ENCODE peak calls at places on chromosomes 4 and X, in four cellular contexts. One of them, this sample, is unnamed.

GRCh38 chrX:101229155-101229554 is 9.6 kb downstream of the DRP2 start:
- DNase-seq in K562: no peak
- DNase-seq in HepG2: no peak
- DNase-seq in WTC11: no peak
- DNase-seq in this sample: no peak

GRCh38 chr4:84631573-84631972 is 48.6 kb downstream of the CDS1 start:
- DNase-seq in WTC11: no peak
- DNase-seq in HepG2: no peak
- DNase-seq in K562: no peak
- DNase-seq in this sample: no peak

GRCh38 chr4:13642576-13642975 is 15.1 kb upstream of the BOD1L1 start:
- DNase-seq in HepG2: no peak
- DNase-seq in K562: no peak
- DNase-seq in WTC11: no peak
- DNase-seq in this sample: no peak

GRCh38 chr4:5962416-5962815 is 55.8 kb downstream of the C4orf50 start:
- DNase-seq in WTC11: no peak
- DNase-seq in K562: no peak
- DNase-seq in HepG2: no peak
- DNase-seq in this sample: no peak

GRCh38 chrX:18964026-18964425 is 19.9 kb downstream of the PHKA2 start:
- DNase-seq in HepG2: no peak
- DNase-seq in K562: no peak
- DNase-seq in WTC11: no peak
- DNase-seq in this sample: no peak

GRCh38 chr4:72954811-72955210 is 114.7 kb downstream of the COX18 start:
- DNase-seq in K562: no peak
- DNase-seq in HepG2: no peak
- DNase-seq in WTC11: no peak
- DNase-seq in this sample: no peak

GRCh38 chr4:39933689-39934590 is 43.8 kb downstream of the PDS5A start:
- DNase-seq in K562: no peak
- DNase-seq in WTC11: no peak
- DNase-seq in HepG2: no peak
- DNase-seq in this sample: no peak

GRCh38 chrX:18558799-18559198 is 113.1 kb downstream of the RS1 start:
- DNase-seq in K562: no peak
- DNase-seq in HepG2: no peak
- DNase-seq in WTC11: no peak
- DNase-seq in this sample: no peak

GRCh38 chr4:40301592-40301991 is 33.5 kb upstream of the CHRNA9 start:
- DNase-seq in WTC11: no peak
- DNase-seq in HepG2: no peak
- DNase-seq in K562: no peak
- DNase-seq in this sample: no peak

GRCh38 chrX:19361701-19362100 is 18.0 kb downstream of the PDHA1 start:
- DNase-seq in HepG2: no peak
- DNase-seq in K562: no peak
- DNase-seq in WTC11: no peak
- DNase-seq in this sample: no peak

GRCh38 chr4:164683040-164683439 is 70.9 kb upstream of the SMIM31 start:
- DNase-seq in HepG2: no peak
- DNase-seq in WTC11: no peak
- DNase-seq in K562: no peak
- DNase-seq in this sample: no peak

GRCh38 chr4:4524364-4524763 is 17.5 kb downstream of the STX18 start:
- DNase-seq in WTC11: peak; percentile 28
- DNase-seq in HepG2: no peak
- DNase-seq in K562: no peak
- DNase-seq in this sample: no peak

GRCh38 chrX:65451663-65452062 is 82.9 kb downstream of the LAS1L start:
- DNase-seq in WTC11: no peak
- DNase-seq in HepG2: peak; percentile 15
- DNase-seq in K562: peak; percentile 9
- DNase-seq in this sample: peak; percentile 10

GRCh38 chr4:101621120-101621519 is 169.4 kb upstream of the BANK1 start:
- DNase-seq in K562: no peak
- DNase-seq in WTC11: no peak
- DNase-seq in HepG2: no peak
- DNase-seq in this sample: no peak

GRCh38 chr4:4338632-4339031 is 48.3 kb upstream of the NSG1 start:
- DNase-seq in K562: no peak
- DNase-seq in WTC11: no peak
- DNase-seq in HepG2: no peak
- DNase-seq in this sample: no peak

GRCh38 chrX:65871671-65872311 is 168.1 kb downstream of the VSIG4 start:
- DNase-seq in K562: peak; percentile 24
- DNase-seq in HepG2: peak; percentile 41
- DNase-seq in WTC11: peak; percentile 44
- DNase-seq in this sample: no peak

DNA sequence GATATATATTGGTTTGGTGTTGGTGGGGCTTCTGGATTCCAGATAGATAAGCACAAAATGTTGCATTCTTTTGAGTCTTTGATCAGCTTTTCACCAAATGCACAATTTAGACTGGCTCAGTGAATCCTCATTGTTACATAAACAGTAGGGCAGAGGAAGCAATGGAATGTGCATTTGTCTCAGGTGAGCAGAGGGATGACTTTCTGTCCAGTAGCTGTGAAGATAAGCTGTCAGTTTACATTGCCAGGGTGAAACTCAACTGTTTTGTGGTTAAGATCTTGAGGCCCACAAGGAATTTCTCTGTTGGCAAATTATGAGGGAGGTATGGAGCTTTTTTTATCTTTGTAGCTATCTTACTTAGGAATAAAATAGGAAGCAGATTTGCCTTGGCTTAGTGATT is 168.0 kb downstream of the GALNTL6 start:
- DNase-seq in K562: no peak
- DNase-seq in WTC11: no peak
- DNase-seq in HepG2: no peak
- DNase-seq in this sample: no peak
- TF ChIP-seq ELF4 in K562: no peak
- TF ChIP-seq ELF4 in WTC11: no peak
- TF ChIP-seq ELF4 in HepG2: no peak
- TF ChIP-seq ELF4 in this sample: no peak

DNA sequence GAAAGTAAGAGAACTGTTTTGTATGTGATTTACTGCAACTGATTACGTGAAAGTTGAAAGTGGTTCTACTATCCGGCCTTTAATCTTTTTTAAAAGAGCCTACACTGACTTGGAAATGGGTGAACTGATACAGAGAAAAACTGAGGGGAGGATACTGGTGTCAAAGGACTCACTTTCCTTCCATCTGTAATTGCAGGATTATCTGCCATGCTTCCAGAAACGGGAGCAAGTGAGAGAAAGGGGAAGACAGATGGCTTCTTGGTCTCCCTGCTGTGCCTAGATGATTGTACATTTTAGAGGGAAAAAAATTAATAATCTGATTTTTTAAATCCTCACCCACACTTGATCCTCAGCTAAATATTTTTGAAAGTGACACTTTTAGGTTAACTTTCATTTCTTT is 88.3 kb upstream of the GRID2 start:
- DNase-seq in WTC11: no peak
- DNase-seq in HepG2: no peak
- DNase-seq in K562: no peak
- DNase-seq in this sample: no peak
- TF ChIP-seq ELF4 in WTC11: no peak
- TF ChIP-seq ELF4 in HepG2: no peak
- TF ChIP-seq ELF4 in K562: no peak
- TF ChIP-seq ELF4 in this sample: no peak

GRCh38 chr4:42151568-42152506 is 618 bp downstream of the BEND4 start:
- DNase-seq in WTC11: peak; percentile 87
- DNase-seq in K562: no peak
- DNase-seq in HepG2: no peak
- DNase-seq in this sample: peak; percentile 80
- TF ChIP-seq ELF4 in WTC11: no peak
- TF ChIP-seq ELF4 in K562: no peak
- TF ChIP-seq ELF4 in HepG2: no peak
- TF ChIP-seq ELF4 in this sample: no peak

GRCh38 chr4:185931375-185931774 is 119.4 kb upstream of the SORBS2 start:
- DNase-seq in K562: no peak
- DNase-seq in WTC11: no peak
- DNase-seq in HepG2: no peak
- DNase-seq in this sample: no peak

GRCh38 chr4:185928761-185929455 is 116.9 kb upstream of the SORBS2 start:
- DNase-seq in WTC11: no peak
- DNase-seq in K562: no peak
- DNase-seq in HepG2: no peak
- DNase-seq in this sample: no peak

GRCh38 chr4:185933078-185933581 is 121.1 kb upstream of the SORBS2 start:
- DNase-seq in HepG2: no peak
- DNase-seq in WTC11: no peak
- DNase-seq in K562: no peak
- DNase-seq in this sample: no peak

GRCh38 chr4:185932491-185932890 is 120.5 kb upstream of the SORBS2 start:
- DNase-seq in K562: no peak
- DNase-seq in HepG2: no peak
- DNase-seq in WTC11: no peak
- DNase-seq in this sample: no peak

DNA sequence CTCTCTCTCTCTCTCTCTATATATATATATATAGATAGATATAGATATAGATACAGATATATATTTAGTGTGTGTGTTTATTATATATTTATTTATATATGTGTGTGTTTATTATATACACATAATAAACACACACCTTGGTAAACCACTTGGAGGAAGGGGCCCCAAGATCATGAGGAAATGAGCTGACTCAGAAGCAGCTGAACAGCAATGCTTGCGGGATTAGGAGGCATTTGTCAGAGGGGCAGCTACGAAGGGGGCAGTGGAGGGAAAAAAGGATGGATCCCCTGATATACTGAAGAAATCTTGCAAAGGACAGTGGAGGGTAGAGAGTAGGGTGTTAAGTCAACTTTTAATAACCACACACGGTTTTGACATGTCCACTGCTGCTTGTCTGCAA is 120.0 kb upstream of the SORBS2 start:
- DNase-seq in K562: no peak
- DNase-seq in HepG2: no peak
- DNase-seq in WTC11: no peak
- DNase-seq in this sample: no peak
- TF ChIP-seq ELF4 in K562: no peak
- TF ChIP-seq ELF4 in HepG2: no peak
- TF ChIP-seq ELF4 in WTC11: no peak
- TF ChIP-seq ELF4 in this sample: no peak

DNA sequence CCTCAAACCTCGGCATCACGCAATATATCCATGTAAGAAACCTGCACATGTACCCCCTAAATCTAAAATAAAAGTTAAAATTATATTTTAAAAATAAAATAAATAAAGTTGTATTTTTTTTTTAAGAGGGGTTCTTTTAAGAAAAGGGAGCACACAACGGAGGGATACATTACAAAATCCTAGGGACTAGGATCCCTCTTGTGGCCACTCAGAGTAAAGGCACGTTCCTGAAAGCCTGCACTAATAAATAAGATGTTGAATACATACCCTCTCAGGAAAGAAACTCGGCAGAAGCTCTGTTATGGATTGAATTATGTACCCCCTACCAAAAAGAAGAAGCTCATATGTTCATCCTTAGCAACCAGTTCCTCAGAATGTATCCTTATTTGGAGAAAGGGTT is 50.9 kb upstream of the PRDX4 start:
- DNase-seq in WTC11: no peak
- DNase-seq in K562: peak; percentile 50
- DNase-seq in HepG2: peak; percentile 0
- DNase-seq in this sample: peak; percentile 44
- TF ChIP-seq ELF4 in WTC11: no peak
- TF ChIP-seq ELF4 in K562: no peak
- TF ChIP-seq ELF4 in HepG2: no peak
- TF ChIP-seq ELF4 in this sample: no peak

GRCh38 chr4:112297495-112297894 is 326 bp downstream of the ALPK1 start:
- DNase-seq in K562: no peak
- DNase-seq in HepG2: no peak
- DNase-seq in WTC11: no peak
- DNase-seq in this sample: no peak

GRCh38 chr4:112302320-112303274 is 5.4 kb downstream of the ALPK1 start:
- DNase-seq in HepG2: no peak
- DNase-seq in K562: no peak
- DNase-seq in WTC11: no peak
- DNase-seq in this sample: no peak

DNA sequence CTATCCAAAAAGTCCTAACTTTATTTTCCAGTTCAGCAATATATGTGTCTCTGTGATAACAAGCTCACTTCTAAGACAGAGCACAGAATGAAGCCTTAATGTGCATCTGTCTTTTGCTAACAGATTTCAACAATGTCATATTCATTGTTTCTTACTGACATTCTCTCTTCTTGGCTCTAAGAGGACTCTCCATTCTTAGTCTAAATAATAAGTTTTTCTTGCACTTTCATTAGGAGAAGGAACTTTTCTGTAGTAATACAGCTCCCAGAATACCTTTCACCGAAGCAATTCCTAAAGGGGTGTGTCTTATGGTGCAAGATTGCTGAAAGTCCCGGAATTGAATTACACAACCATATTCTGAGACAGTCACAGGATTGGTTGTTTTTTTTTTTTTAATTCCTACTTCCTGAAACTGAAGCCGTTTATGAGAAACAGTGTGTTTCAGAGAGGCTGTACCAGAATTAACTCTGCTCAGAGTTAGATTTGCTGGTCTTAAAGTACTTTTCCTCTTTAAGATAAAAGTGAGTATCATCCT is at the start of gene ALPK1:
- DNase-seq in HepG2: peak; percentile 33
- DNase-seq in K562: peak; percentile 17
- DNase-seq in WTC11: no peak
- DNase-seq in this sample: peak; percentile 71
- TF ChIP-seq ELF4 in HepG2: no peak
- TF ChIP-seq ELF4 in K562: no peak
- TF ChIP-seq ELF4 in WTC11: no peak
- TF ChIP-seq ELF4 in this sample: peak; percentile 29